ENCODE peak calls at places on chromosomes 4 and X, in five cellular contexts. H is cardiac septum, O is A549, B is Panc1, Q is NCI-H446. N is an unnamed sample.

GRCh38 chr4:122341906-122342305 is 36.9 kb upstream of the ADAD1 start:
- DNase-seq in Q (no peak), H (no peak), B (no peak), O (peak; percentile 1), N (no peak)

GRCh38 chr4:173522160-173522873 is 7.7 kb downstream of the HAND2 start:
- DNase-seq in Q (no peak), O (no peak), H (peak; percentile 90), B (no peak), N (no peak)

GRCh38 chrX:155148724-155149537 is 67.3 kb upstream of the VBP1 start:
- DNase-seq in Q (no peak), B (no peak), H (no peak), O (peak; percentile 5), N (no peak)

GRCh38 chr4:8376361-8377102 is 64.0 kb downstream of the ACOX3 start:
- DNase-seq in H (peak; percentile 71), Q (no peak), O (no peak), B (no peak), N (peak; percentile 11)

GRCh38 chr4:13164783-13165371 is 319.3 kb downstream of the RAB28 start:
- DNase-seq in O (no peak), Q (no peak), B (no peak), H (no peak), N (no peak)

GRCh38 chr4:171650543-171650942 is 162.7 kb upstream of the GALNTL6 start:
- DNase-seq in Q (no peak), O (no peak), H (no peak), B (no peak), N (no peak)

GRCh38 chr4:128249787-128250668 is 37.6 kb downstream of the PGRMC2 start:
- DNase-seq in H (no peak), O (no peak), B (no peak), Q (no peak), N (no peak)

GRCh38 chrX:151830911-151831310 is 81.8 kb upstream of the MAGEA4 start:
- DNase-seq in O (no peak), H (no peak), B (no peak), Q (no peak), N (no peak)

GRCh38 chr4:164977243-164978164 is at the start of gene TRIM61:
- DNase-seq in O (no peak), B (no peak), Q (no peak), H (no peak), N (no peak)

GRCh38 chr4:107814758-107815552 is 9.8 kb upstream of the SGMS2 start:
- DNase-seq in Q (no peak), O (no peak), B (no peak), H (no peak), N (no peak)

GRCh38 chr4:184359905-184360304 is 114.4 kb downstream of the IRF2 start:
- DNase-seq in B (no peak), H (no peak), Q (no peak), O (no peak), N (no peak)

GRCh38 chr4:176792348-176793059 is at the start of gene VEGFC:
- DNase-seq in B (no peak), Q (no peak), H (peak; percentile 75), O (no peak), N (no peak)

GRCh38 chr4:165326831-165327210 is 648 bp upstream of the MSMO1 start:
- DNase-seq in H (no peak), B (no peak), Q (no peak), O (peak; percentile 14), N (no peak)

GRCh38 chr4:48315728-48316630 is 25.4 kb upstream of the SLAIN2 start:
- DNase-seq in Q (peak; percentile 20), O (peak; percentile 27), H (no peak), B (no peak), N (no peak)

GRCh38 chr4:8221476-8221875 is 22.4 kb downstream of the SH3TC1 start:
- DNase-seq in O (no peak), Q (no peak), B (no peak), H (no peak), N (no peak)

GRCh38 chr4:119026662-119027444 is 108.8 kb upstream of the MYOZ2 start:
- DNase-seq in H (no peak), B (no peak), Q (no peak), O (peak; percentile 28), N (no peak)

GRCh38 chrX:110228453-110228852 is 89.4 kb downstream of the AMMECR1 start:
- DNase-seq in H (no peak), B (no peak), Q (no peak), O (no peak), N (no peak)

GRCh38 chr4:3630934-3631585 is 98.8 kb upstream of the LRPAP1 start:
- DNase-seq in B (no peak), H (no peak), Q (no peak), O (no peak), N (no peak)

GRCh38 chrX:136162827-136163427 is 15.6 kb downstream of the FHL1 start:
- DNase-seq in O (peak; percentile 60), Q (peak; percentile 10), B (peak; percentile 20), H (no peak), N (peak; percentile 37)

GRCh38 chr4:157025898-157026297 is 50.1 kb upstream of the GLRB start:
- DNase-seq in B (no peak), Q (no peak), O (no peak), H (no peak), N (no peak)

GRCh38 chr4:156437666-156438065 is 484.0 kb upstream of the CTSO start:
- DNase-seq in O (no peak), B (no peak), H (no peak), Q (no peak), N (no peak)

GRCh38 chr4:55941881-55942280 is 6.9 kb upstream of the CEP135 start:
- DNase-seq in B (no peak), Q (no peak), O (no peak), H (no peak), N (no peak)

GRCh38 chr4:86401826-86402225 is 42.0 kb upstream of the MAPK10 start:
- DNase-seq in Q (no peak), B (no peak), O (no peak), H (no peak), N (no peak)

GRCh38 chr4:15366660-15367059 is 61.2 kb upstream of the C1QTNF7 start:
- DNase-seq in B (no peak), O (no peak), Q (no peak), H (no peak), N (no peak)

GRCh38 chr4:183532823-183533222 is 28.0 kb downstream of the ING2 start:
- DNase-seq in O (no peak), H (no peak), Q (no peak), B (no peak), N (no peak)

GRCh38 chr4:100494166-100494565 is 23.7 kb downstream of the EMCN start:
- DNase-seq in Q (no peak), H (no peak), O (no peak), B (no peak), N (no peak)

GRCh38 chr4:73764513-73764912 is 24.1 kb downstream of the CXCL8 start:
- DNase-seq in Q (no peak), O (no peak), B (no peak), H (no peak), N (no peak)

GRCh38 chrX:115690554-115691216 is 129.7 kb downstream of the PLS3 start:
- DNase-seq in H (no peak), B (peak; percentile 63), Q (no peak), O (peak; percentile 49), N (no peak)

GRCh38 chr4:7199771-7200441 is 7.6 kb downstream of the SORCS2 start:
- DNase-seq in Q (no peak), B (no peak), H (peak; percentile 62), O (no peak), N (peak; percentile 3)

GRCh38 chr4:173318648-173319211 is 15.4 kb downstream of the HMGB2 start:
- DNase-seq in H (no peak), Q (no peak), O (no peak), B (no peak), N (no peak)

GRCh38 chr4:3077796-3078195 is 3.3 kb downstream of the HTT start:
- DNase-seq in Q (no peak), O (no peak), H (no peak), B (no peak), N (no peak)

GRCh38 chr4:155960522-155960921 is 6.9 kb upstream of the CTSO start:
- DNase-seq in O (no peak), B (no peak), H (no peak), Q (peak; percentile 11), N (no peak)

GRCh38 chrX:67288958-67289641 is 254.7 kb upstream of the AR start:
- DNase-seq in O (no peak), Q (no peak), B (no peak), H (no peak), N (no peak)

GRCh38 chrX:64975491-64975890 is 759 bp downstream of the ZC4H2 start:
- DNase-seq in O (peak; percentile 24), B (no peak), Q (no peak), H (peak; percentile 76), N (no peak)

GRCh38 chr4:2269618-2270163 is 7.8 kb upstream of the MXD4 start:
- DNase-seq in O (no peak), B (no peak), Q (no peak), H (no peak), N (no peak)

GRCh38 chr4:127732623-127733199 is 2.5 kb downstream of the SLC25A31 start:
- DNase-seq in Q (peak; percentile 22), O (peak; percentile 38), H (no peak), B (peak; percentile 13), N (peak; percentile 25)

GRCh38 chr4:110618091-110619000 is 4.5 kb downstream of the PITX2 start:
- DNase-seq in B (no peak), H (no peak), Q (no peak), O (no peak), N (no peak)

GRCh38 chr4:127856485-127857447 is 23.9 kb upstream of the PLK4 start:
- DNase-seq in Q (no peak), B (no peak), O (no peak), H (no peak), N (no peak)

GRCh38 chr4:75790024-75790423 is 65.6 kb downstream of the USO1 start:
- DNase-seq in O (no peak), B (no peak), H (no peak), Q (no peak), N (no peak)